ENCODE peak calls at places on chromosomes 16 and 17, in six cellular contexts. N is pancreas, D is mesendoderm, Y is IMR-90, R is fibroblast of lung, Z is mammary epithelial cell. M is an unnamed sample. For H3K4me1 and H3K27me3, the result is how much of the 10 kb centered on the place peaks cover.

GRCh38 chr16:19883296-19883951 is 1.2 kb downstream of the GPRC5B start:
- DNase-seq in N (peak), D (peak), Y (peak), R (peak), Z (no peak), M (no peak)

GRCh38 chr16:27690604-27691003 is 140.7 kb downstream of the KATNIP start:
- DNase-seq in N (no peak), D (peak), Y (peak), R (peak), Z (no peak), M (no peak)

GRCh38 chr17:19677736-19678379 is 29.3 kb downstream of the ALDH3A2 start:
- DNase-seq in N (no peak), D (no peak), Y (no peak), R (no peak), Z (no peak), M (no peak)

GRCh38 chr17:76131692-76132573 is 9.1 kb downstream of the FOXJ1 start:
- DNase-seq in N (no peak), D (no peak), Y (no peak), R (no peak), Z (peak), M (peak)

GRCh38 chr17:82272495-82273326 is 789 bp downstream of the CSNK1D start:
- DNase-seq in N (peak), D (peak), Y (no peak), R (no peak), Z (no peak), M (no peak)

GRCh38 chr16:85428168-85428898 is 184.8 kb upstream of the GSE1 start:
- DNase-seq in N (peak), D (no peak), Y (no peak), R (no peak), Z (no peak), M (no peak)

GRCh38 chr17:74770498-74771318 is 5.4 kb downstream of the NAT9 start:
- DNase-seq in N (peak), D (peak), Y (peak), R (no peak), Z (peak), M (peak)

GRCh38 chr17:69539274-69539673 is 124.8 kb downstream of the MAP2K6 start:
- DNase-seq in N (no peak), D (no peak), Y (no peak), R (no peak), Z (no peak), M (no peak)

GRCh38 chr17:7137182-7137943 is 22.7 kb upstream of the ASGR2 start:
- DNase-seq in N (peak), D (no peak), Y (no peak), R (no peak), Z (no peak), M (no peak)

GRCh38 chr16:21064203-21064602 is 86.4 kb downstream of the DNAH3 start:
- DNase-seq in N (no peak), D (no peak), Y (no peak), R (no peak), Z (no peak), M (no peak)

GRCh38 chr16:66925322-66925840 is at the start of gene RRAD:
- DNase-seq in N (no peak), D (peak), Y (peak), R (peak), Z (no peak), M (no peak)

GRCh38 chr17:50840311-50840851 is 5.0 kb downstream of the WFIKKN2 start:
- DNase-seq in N (no peak), D (no peak), Y (no peak), R (no peak), Z (no peak), M (no peak)

GRCh38 chr17:61139219-61139618 is 260.4 kb upstream of the TBX2 start:
- DNase-seq in N (no peak), D (no peak), Y (peak), R (peak), Z (peak), M (peak)

GRCh38 chr17:72432143-72432604 is 311.4 kb downstream of the SOX9 start:
- DNase-seq in N (no peak), D (no peak), Y (peak), R (no peak), Z (no peak), M (no peak)

GRCh38 chr17:29178750-29179231 is 1.4 kb downstream of the MYO18A start:
- DNase-seq in N (no peak), D (peak), Y (no peak), R (no peak), Z (peak), M (peak)

GRCh38 chr17:34692932-34693331 is 113.5 kb downstream of the TMEM132E start:
- DNase-seq in N (no peak), D (no peak), Y (no peak), R (no peak), Z (peak), M (peak)

GRCh38 chr16:12784076-12784475 is 19.6 kb downstream of the CPPED1 start:
- DNase-seq in N (no peak), D (no peak), Y (no peak), R (peak), Z (no peak), M (no peak)

GRCh38 chr17:43434902-43435319 is 36.1 kb downstream of the ARL4D start:
- DNase-seq in N (no peak), D (no peak), Y (no peak), R (peak), Z (peak), M (no peak)

GRCh38 chr16:31074814-31075183 is 577 bp downstream of the ZNF646 start:
- DNase-seq in N (no peak), D (no peak), Y (peak), R (no peak), Z (peak), M (no peak)

GRCh38 chr17:42675984-42676423 is 790 bp downstream of the PLEKHH3 start:
- DNase-seq in N (peak), D (peak), Y (peak), R (peak), Z (no peak), M (no peak)

GRCh38 chr17:63946440-63947363 is 14.6 kb upstream of the CD79B start:
- DNase-seq in N (peak), D (peak), Y (peak), R (peak), Z (no peak), M (no peak)

GRCh38 chr17:37662358-37662757 is 19.1 kb upstream of the DDX52 start:
- DNase-seq in N (no peak), D (no peak), Y (no peak), R (no peak), Z (no peak), M (no peak)

GRCh38 chr16:86245351-86245750 is 265.0 kb upstream of the FOXF1 start:
- DNase-seq in N (no peak), D (no peak), Y (no peak), R (no peak), Z (no peak), M (no peak)

GRCh38 chr17:31581022-31581483 is 189.6 kb downstream of the RAB11FIP4 start:
- DNase-seq in N (peak), D (no peak), Y (peak), R (peak), Z (peak), M (peak)

GRCh38 chr17:13016881-13017622 is 775 bp downstream of the ELAC2 start:
- DNase-seq in N (no peak), D (no peak), Y (peak), R (peak), Z (peak), M (peak)

DNA sequence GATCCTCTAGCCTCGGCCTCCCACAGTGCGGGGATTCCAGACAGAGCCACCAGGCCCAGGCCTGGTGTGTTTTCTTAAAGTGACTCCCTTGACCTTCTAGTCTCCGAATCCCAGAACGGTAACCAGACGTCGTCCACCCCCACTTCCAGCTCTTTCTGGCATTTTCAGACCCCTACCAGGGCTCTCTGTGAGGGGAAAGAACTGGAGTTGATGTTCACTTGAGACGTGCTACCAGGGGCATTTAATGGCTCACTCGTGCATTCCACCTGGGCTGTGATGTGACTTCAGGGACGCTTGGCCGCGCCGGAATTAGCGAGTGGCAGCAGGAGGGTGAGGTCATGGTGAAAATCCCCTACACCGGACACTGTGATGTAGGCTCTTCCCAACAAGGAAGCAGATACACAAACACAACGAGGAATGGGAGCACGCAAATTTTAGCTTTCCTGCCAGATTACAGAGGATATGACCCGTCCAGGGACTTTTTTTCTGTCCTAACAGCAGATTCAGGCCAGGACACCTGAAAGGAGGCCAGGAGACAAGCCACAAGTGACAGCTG is 1.1 kb upstream of the GNA13 start:
- DNase-seq in N (peak), D (peak), Y (no peak), R (no peak), Z (peak), M (no peak)
- H3K4me1 ChIP-seq in N (under half), D (under half), Y (under half), R (under half), Z (under half), M (under half)

GRCh38 chr17:78349831-78350631 is 9.8 kb downstream of the SOCS3 start:
- DNase-seq in N (no peak), D (no peak), Y (no peak), R (no peak), Z (no peak), M (no peak)
- H3K27me3 ChIP-seq in N (under half), D (under half), Y (under half), R (under half), Z (under half), M (under half)

DNA sequence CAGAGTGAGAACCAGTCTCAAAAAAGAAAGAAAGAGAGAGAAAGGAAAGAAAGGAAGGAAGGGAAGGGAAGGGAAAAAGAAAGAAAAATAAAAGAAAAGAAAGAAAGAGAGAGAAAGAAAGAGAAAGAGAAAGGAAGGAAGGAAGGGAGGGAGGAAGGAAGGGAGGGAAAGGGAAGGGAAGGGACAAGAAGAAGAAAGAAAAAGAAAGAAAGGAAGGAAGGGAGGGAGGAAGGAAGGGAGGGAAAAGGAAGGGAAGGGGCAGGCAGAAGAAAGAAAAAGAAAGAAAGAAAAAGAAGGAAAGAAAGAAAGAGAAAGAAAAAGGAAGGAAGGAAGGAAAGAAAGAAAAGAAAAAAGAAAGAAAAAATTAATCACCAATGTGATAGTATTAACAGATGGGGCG is 15.7 kb downstream of the SLC5A11 start:
- DNase-seq in N (no peak), D (no peak), Y (no peak), R (no peak), Z (no peak), M (no peak)
- H3K27ac ChIP-seq in N (no peak), D (no peak), Y (no peak), R (no peak), Z (no peak), M (no peak)

GRCh38 chr17:16968786-16969185 is 3.1 kb downstream of the TNFRSF13B start:
- DNase-seq in N (no peak), D (no peak), Y (no peak), R (no peak), Z (no peak), M (no peak)
- H3K4me1 ChIP-seq in N (under half), D (under half), Y (under half), R (under half), Z (under half), M (under half)

GRCh38 chr17:48412841-48413240 is 17.2 kb downstream of the SKAP1 start:
- DNase-seq in N (no peak), D (no peak), Y (no peak), R (no peak), Z (peak), M (no peak)
- H3K27me3 ChIP-seq in N (under half), D (under half), Y (under half), R (under half), Z (under half), M (half or more)

DNA sequence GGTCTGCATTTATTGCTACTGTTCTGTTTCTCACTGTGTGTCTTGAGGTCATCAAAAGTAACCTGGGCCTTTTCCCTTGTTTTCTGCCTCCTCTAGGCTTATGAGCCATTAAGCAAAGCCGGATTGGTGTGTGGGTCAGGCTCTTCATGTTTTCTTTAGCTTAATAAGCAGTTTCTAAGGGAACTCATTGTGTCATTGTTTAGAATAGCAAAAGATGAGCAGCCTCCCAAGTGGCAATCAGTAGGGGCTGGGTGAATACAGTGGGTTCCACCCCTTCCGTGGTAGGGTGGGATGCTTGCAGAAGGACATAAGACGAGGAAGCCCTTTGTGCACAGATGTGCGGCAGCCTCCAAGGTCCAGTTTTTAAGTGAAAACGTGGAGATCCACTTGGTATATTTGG is 34.5 kb downstream of the ABCC1 start:
- DNase-seq in N (no peak), D (no peak), Y (peak), R (peak), Z (no peak), M (no peak)
- H3K27ac ChIP-seq in N (no peak), D (no peak), Y (peak), R (peak), Z (no peak), M (no peak)

GRCh38 chr17:39791296-39791992 is 53.7 kb downstream of the GRB7 start:
- DNase-seq in N (no peak), D (peak), Y (no peak), R (no peak), Z (no peak), M (no peak)
- H3K4me1 ChIP-seq in N (under half), D (under half), Y (under half), R (under half), Z (under half), M (under half)

GRCh38 chr17:17714261-17714866 is 33.1 kb downstream of the RAI1 start:
- DNase-seq in N (no peak), D (no peak), Y (no peak), R (no peak), Z (no peak), M (no peak)
- H3K27me3 ChIP-seq in N (under half), D (under half), Y (under half), R (under half), Z (under half), M (under half)

GRCh38 chr17:67353161-67353560 is 13.2 kb downstream of the PSMD12 start:
- DNase-seq in N (no peak), D (no peak), Y (no peak), R (no peak), Z (no peak), M (no peak)
- H3K27ac ChIP-seq in N (no peak), D (no peak), Y (no peak), R (no peak), Z (no peak), M (no peak)

M was measured in foreskin keratinocyte.